ENCODE peak calls at places on chromosomes 3 and 15, in ten cellular contexts. I is brain microvascular endothelial cell; X is NCI-H1105; W is left ventricle myocardium inferior; Q is stimulated activated CD8-positive, alpha-beta memory T cell treated with anti-CD3 and anti-CD28 coated beads, Interleukin-7, amount 100 ng/mL, for 24 hours; S is AG08396; Z is K562; H is CD8-positive, alpha-beta memory T cell; U is stimulated activated CD4-positive, alpha-beta T cell treated with anti-CD3 and anti-CD28 coated beads, Interleukin-2, amount 100 ng/mL, for 48 hours; J is T-helper 2 cell. M is an unnamed sample.

GRCh38 chr3:38327335-38328009 is 19.1 kb upstream of the XYLB start:
- DNase-seq in I (peak; percentile 77), X (no peak), W (no peak), Q (no peak), S (no peak), Z (peak; percentile 55), H (no peak), U (no peak), J (no peak), M (no peak)

GRCh38 chr3:147409143-147410121 is at the start of gene ZIC1:
- DNase-seq in I (peak; percentile 86), X (no peak), W (no peak), Q (no peak), S (no peak), Z (no peak), H (no peak), U (no peak), J (no peak), M (no peak)

GRCh38 chr3:96202181-96202580 is 612.2 kb upstream of the EPHA6 start:
- DNase-seq in I (no peak), X (no peak), W (no peak), Q (no peak), S (no peak), Z (no peak), H (no peak), U (no peak), J (no peak), M (no peak)

GRCh38 chr3:154022603-154023002 is 98.6 kb upstream of the ARHGEF26 start:
- DNase-seq in I (no peak), X (no peak), W (no peak), Q (no peak), S (no peak), Z (no peak), H (no peak), U (no peak), J (no peak), M (no peak)

GRCh38 chr3:33732394-33732793 is 14.3 kb upstream of the CLASP2 start:
- DNase-seq in I (no peak), X (no peak), W (no peak), Q (no peak), S (no peak), Z (no peak), H (no peak), U (no peak), J (no peak), M (no peak)

GRCh38 chr15:39587291-39587909 is 6.5 kb downstream of the THBS1 start:
- DNase-seq in I (no peak), X (no peak), W (no peak), Q (no peak), S (no peak), Z (no peak), H (no peak), U (no peak), J (no peak), M (no peak)

GRCh38 chr3:12768579-12769527 is 9.8 kb upstream of the TMEM40 start:
- DNase-seq in I (no peak), X (no peak), W (no peak), Q (no peak), S (no peak), Z (peak; percentile 57), H (no peak), U (no peak), J (no peak), M (no peak)

GRCh38 chr3:123834631-123835030 is 49.5 kb downstream of the MYLK start:
- DNase-seq in I (peak; percentile 67), X (no peak), W (no peak), Q (no peak), S (peak; percentile 38), Z (no peak), H (no peak), U (no peak), J (no peak), M (no peak)

GRCh38 chr15:64690578-64691296 is 84.7 kb downstream of the RBPMS2 start:
- DNase-seq in I (no peak), X (no peak), W (no peak), Q (no peak), S (no peak), Z (no peak), H (no peak), U (no peak), J (no peak), M (no peak)

GRCh38 chr3:120344349-120344748 is 4.8 kb downstream of the LRRC58 start:
- DNase-seq in I (no peak), X (no peak), W (no peak), Q (no peak), S (peak; percentile 18), Z (peak; percentile 5), H (no peak), U (no peak), J (no peak), M (no peak)

GRCh38 chr3:41092791-41093190 is 106.5 kb upstream of the CTNNB1 start:
- DNase-seq in I (no peak), X (no peak), W (no peak), Q (no peak), S (no peak), Z (no peak), H (no peak), U (no peak), J (no peak), M (no peak)

GRCh38 chr3:184474907-184475306 is 86.7 kb upstream of the EPHB3 start:
- DNase-seq in I (no peak), X (no peak), W (no peak), Q (no peak), S (no peak), Z (no peak), H (no peak), U (no peak), J (no peak), M (no peak)

GRCh38 chr3:23594897-23595670 is 210.7 kb upstream of the UBE2E1 start:
- DNase-seq in I (peak; percentile 49), X (no peak), W (no peak), Q (no peak), S (no peak), Z (no peak), H (no peak), U (no peak), J (no peak), M (no peak)

GRCh38 chr3:52333869-52334557 is 17.9 kb downstream of the DNAH1 start:
- DNase-seq in I (no peak), X (no peak), W (no peak), Q (no peak), S (no peak), Z (no peak), H (no peak), U (no peak), J (no peak), M (no peak)

GRCh38 chr3:117114517-117115265 is 405.1 kb downstream of the TUSC7 start:
- DNase-seq in I (no peak), X (no peak), W (no peak), Q (no peak), S (no peak), Z (no peak), H (no peak), U (no peak), J (no peak), M (no peak)

GRCh38 chr15:74722591-74722990 is 2.7 kb downstream of the CYP1A1 start:
- DNase-seq in I (no peak), X (no peak), W (no peak), Q (no peak), S (no peak), Z (no peak), H (no peak), U (no peak), J (no peak), M (no peak)

GRCh38 chr3:9879830-9880549 is at the start of gene CIDEC:
- DNase-seq in I (no peak), X (no peak), W (no peak), Q (no peak), S (no peak), Z (peak; percentile 58), H (no peak), U (no peak), J (no peak), M (no peak)

GRCh38 chr3:184716652-184717607 is 5.1 kb upstream of the MAGEF1 start:
- DNase-seq in I (peak; percentile 45), X (peak; percentile 79), W (no peak), Q (no peak), S (peak; percentile 68), Z (no peak), H (no peak), U (no peak), J (no peak), M (no peak)

GRCh38 chr3:94413721-94414106 is 350.9 kb downstream of the NSUN3 start:
- DNase-seq in I (peak; percentile 69), X (no peak), W (no peak), Q (no peak), S (peak; percentile 23), Z (no peak), H (no peak), U (no peak), J (no peak), M (no peak)

GRCh38 chr3:9746330-9746729 is 3.4 kb upstream of the OGG1 start:
- DNase-seq in I (peak; percentile 79), X (no peak), W (no peak), Q (no peak), S (peak; percentile 80), Z (no peak), H (no peak), U (no peak), J (no peak), M (no peak)

GRCh38 chr3:161263057-161263456 is 41.9 kb downstream of the NMD3 start:
- DNase-seq in I (peak; percentile 81), X (no peak), W (no peak), Q (no peak), S (no peak), Z (no peak), H (no peak), U (no peak), J (no peak), M (no peak)

GRCh38 chr3:102038477-102039142 is 189.3 kb downstream of the NFKBIZ start:
- DNase-seq in I (no peak), X (no peak), W (no peak), Q (no peak), S (no peak), Z (no peak), H (no peak), U (no peak), J (no peak), M (no peak)

GRCh38 chr15:87419341-87419740 is 837.2 kb downstream of the NTRK3 start:
- DNase-seq in I (no peak), X (no peak), W (no peak), Q (no peak), S (no peak), Z (no peak), H (no peak), U (no peak), J (no peak), M (no peak)

GRCh38 chr3:125179528-125180240 is 32.9 kb downstream of the SLC12A8 start:
- DNase-seq in I (no peak), X (no peak), W (no peak), Q (no peak), S (no peak), Z (no peak), H (no peak), U (no peak), J (no peak), M (no peak)

GRCh38 chr15:64148168-64148567 is 3.4 kb upstream of the SNX22 start:
- DNase-seq in I (no peak), X (no peak), W (no peak), Q (no peak), S (no peak), Z (no peak), H (no peak), U (no peak), J (no peak), M (no peak)

GRCh38 chr3:23807161-23808015 is 1.6 kb downstream of the UBE2E1 start:
- DNase-seq in I (no peak), X (no peak), W (no peak), Q (no peak), S (peak; percentile 56), Z (peak; percentile 15), H (no peak), U (no peak), J (no peak), M (no peak)

GRCh38 chr15:66800584-66801235 is 98.7 kb downstream of the SMAD6 start:
- DNase-seq in I (no peak), X (no peak), W (no peak), Q (no peak), S (no peak), Z (no peak), H (no peak), U (no peak), J (no peak), M (no peak)

GRCh38 chr3:71323558-71323957 is 260.0 kb downstream of the FOXP1 start:
- DNase-seq in I (no peak), X (no peak), W (no peak), Q (no peak), S (no peak), Z (no peak), H (no peak), U (no peak), J (no peak), M (no peak)